ENCODE peak calls at places on chromosomes 4 and X, in six cellular contexts. S is effector CD4-positive, alpha-beta T cell; I is HT1080; N is HFFc6; V is KG1; J is stromal cell of bone marrow. O is an unnamed sample.

GRCh38 chr4:48949518-48950207 is 36.4 kb upstream of the CWH43 start:
- DNase-seq in S (no peak), I (peak; percentile 68), N (peak; percentile 66), V (no peak), J (peak; percentile 81), O (no peak)

GRCh38 chr4:140637836-140638235 is 69.1 kb upstream of the UCP1 start:
- DNase-seq in S (no peak), I (peak; percentile 14), N (peak; percentile 25), V (no peak), J (no peak), O (no peak)

GRCh38 chr4:23324291-23324690 is 565.6 kb downstream of the PPARGC1A start:
- DNase-seq in S (no peak), I (peak; percentile 95), N (no peak), V (no peak), J (no peak), O (no peak)

GRCh38 chr4:118920247-118920646 is 31.6 kb downstream of the SYNPO2 start:
- DNase-seq in S (no peak), I (no peak), N (no peak), V (no peak), J (peak; percentile 36), O (no peak)

GRCh38 chr4:177283167-177283566 is 26.5 kb upstream of the NEIL3 start:
- DNase-seq in S (no peak), I (peak; percentile 33), N (peak; percentile 77), V (no peak), J (no peak), O (no peak)

GRCh38 chrX:134868766-134869495 is 121.9 kb upstream of the SMIM10 start:
- DNase-seq in S (no peak), I (peak; percentile 77), N (peak; percentile 78), V (no peak), J (peak; percentile 64), O (no peak)

GRCh38 chrX:40132751-40133150 is 35.0 kb upstream of the BCOR start:
- DNase-seq in S (no peak), I (peak; percentile 61), N (peak; percentile 67), V (no peak), J (peak; percentile 65), O (no peak)

GRCh38 chr4:84583871-84584373 is 995 bp downstream of the CDS1 start:
- DNase-seq in S (no peak), I (no peak), N (no peak), V (no peak), J (no peak), O (no peak)

GRCh38 chrX:16826207-16826606 is 39.9 kb downstream of the TXLNG start:
- DNase-seq in S (no peak), I (peak; percentile 48), N (peak; percentile 44), V (no peak), J (peak; percentile 31), O (peak; percentile 39)

GRCh38 chrX:23493941-23494374 is 159.3 kb downstream of the PTCHD1 start:
- DNase-seq in S (no peak), I (peak; percentile 76), N (no peak), V (peak; percentile 3), J (no peak), O (no peak)

GRCh38 chrX:22818061-22818460 is 181.7 kb upstream of the DDX53 start:
- DNase-seq in S (no peak), I (peak; percentile 1), N (no peak), V (no peak), J (peak; percentile 6), O (no peak)

GRCh38 chr4:36178489-36178888 is 65.8 kb downstream of the ARAP2 start:
- DNase-seq in S (no peak), I (no peak), N (no peak), V (no peak), J (no peak), O (no peak)

GRCh38 chrX:154712781-154713391 is 38.0 kb downstream of the GAB3 start:
- DNase-seq in S (peak; percentile 6), I (peak; percentile 80), N (peak; percentile 66), V (no peak), J (no peak), O (no peak)

GRCh38 chr4:28105271-28105859 is 1244.7 kb downstream of the STIM2 start:
- DNase-seq in S (no peak), I (no peak), N (no peak), V (no peak), J (no peak), O (no peak)

GRCh38 chrX:68292471-68292870 is 140.8 kb downstream of the OPHN1 start:
- DNase-seq in S (no peak), I (peak; percentile 3), N (peak; percentile 20), V (no peak), J (peak; percentile 11), O (no peak)

GRCh38 chr4:104330125-104330524 is 164.6 kb downstream of the CXXC4 start:
- DNase-seq in S (no peak), I (no peak), N (no peak), V (no peak), J (no peak), O (no peak)

GRCh38 chrX:275967-276587 is 5.1 kb upstream of the PLCXD1 start:
- DNase-seq in S (peak; percentile 31), I (no peak), N (peak; percentile 66), V (no peak), J (no peak), O (no peak)

GRCh38 chr4:152352645-152353116 is 183.2 kb downstream of the FBXW7 start:
- DNase-seq in S (no peak), I (peak; percentile 42), N (peak; percentile 97), V (no peak), J (peak; percentile 96), O (peak; percentile 92)

GRCh38 chr4:41155194-41155830 is 59.0 kb downstream of the APBB2 start:
- DNase-seq in S (no peak), I (no peak), N (peak; percentile 71), V (no peak), J (no peak), O (no peak)

GRCh38 chrX:25897758-25898157 is 240.4 kb upstream of the MAGEB18 start:
- DNase-seq in S (no peak), I (no peak), N (no peak), V (no peak), J (no peak), O (no peak)

GRCh38 chr4:81040175-81040659 is 9.7 kb downstream of the BMP3 start:
- DNase-seq in S (no peak), I (peak; percentile 36), N (peak; percentile 61), V (peak; percentile 36), J (peak; percentile 25), O (no peak)

GRCh38 chr4:157115613-157116340 is 39.8 kb downstream of the GLRB start:
- DNase-seq in S (no peak), I (peak; percentile 73), N (peak; percentile 37), V (no peak), J (peak; percentile 54), O (peak; percentile 45)

GRCh38 chr4:47926667-47927258 is 12.4 kb upstream of the NFXL1 start:
- DNase-seq in S (peak; percentile 28), I (peak; percentile 38), N (peak; percentile 47), V (no peak), J (peak; percentile 36), O (no peak)

GRCh38 chrX:81316163-81316562 is 114.3 kb downstream of the SH3BGRL start:
- DNase-seq in S (no peak), I (peak; percentile 34), N (no peak), V (no peak), J (no peak), O (no peak)

GRCh38 chr4:186104895-186105720 is 604 bp downstream of the FAM149A start:
- DNase-seq in S (no peak), I (no peak), N (no peak), V (no peak), J (no peak), O (no peak)

O was measured in SK-N-MC.